ENCODE peak calls at places on chromosome 17, in five cellular contexts. B is WTC11; R is lower leg skin; U is PC-3; J is CD8-positive, alpha-beta T cell. I is an unnamed sample.

GRCh38 chr17:81722184-81723120 is 10.4 kb downstream of the SLC25A10 start:
- DNase-seq in B (no peak), R (no peak), U (peak; percentile 92), J (no peak), I (no peak)

GRCh38 chr17:27245230-27245696 is 48.7 kb upstream of the WSB1 start:
- DNase-seq in B (peak; percentile 81), R (peak; percentile 95), U (peak; percentile 70), J (peak; percentile 16), I (peak; percentile 88)

GRCh38 chr17:64327201-64327930 is 63.3 kb downstream of the PECAM1 start:
- DNase-seq in B (no peak), R (no peak), U (peak; percentile 67), J (no peak), I (no peak)

GRCh38 chr17:75845058-75845711 is 981 bp upstream of the UNC13D start:
- DNase-seq in B (peak; percentile 88), R (peak; percentile 97), U (peak; percentile 96), J (peak; percentile 29), I (peak; percentile 71)

GRCh38 chr17:19448341-19449268 is 37.6 kb downstream of the RNF112 start:
- DNase-seq in B (no peak), R (no peak), U (peak; percentile 79), J (no peak), I (no peak)

GRCh38 chr17:72338847-72339790 is 218.3 kb downstream of the SOX9 start:
- DNase-seq in B (no peak), R (peak; percentile 28), U (peak; percentile 97), J (no peak), I (no peak)

GRCh38 chr17:77110006-77110374 is 30.8 kb upstream of the SEC14L1 start:
- DNase-seq in B (no peak), R (no peak), U (peak; percentile 59), J (no peak), I (no peak)

GRCh38 chr17:79919164-79919585 is 79.9 kb upstream of the CBX4 start:
- DNase-seq in B (no peak), R (peak; percentile 93), U (peak; percentile 95), J (no peak), I (peak; percentile 94)

GRCh38 chr17:60390223-60390622 is 1.7 kb downstream of the USP32 start:
- DNase-seq in B (no peak), R (no peak), U (peak; percentile 58), J (no peak), I (no peak)

GRCh38 chr17:9389116-9389515 is 186.5 kb downstream of the STX8 start:
- DNase-seq in B (no peak), R (no peak), U (peak; percentile 45), J (no peak), I (no peak)

GRCh38 chr17:46115687-46116086 is 77.5 kb downstream of the KANSL1 start:
- DNase-seq in B (no peak), R (no peak), U (no peak), J (no peak), I (no peak)

GRCh38 chr17:11240841-11241610 is at the start of gene SHISA6:
- DNase-seq in B (no peak), R (peak; percentile 85), U (no peak), J (no peak), I (no peak)

GRCh38 chr17:19409509-19409908 is 1.5 kb upstream of the RNF112 start:
- DNase-seq in B (no peak), R (no peak), U (peak; percentile 43), J (no peak), I (no peak)

GRCh38 chr17:81233811-81234505 is 4.9 kb downstream of the TEPSIN start:
- DNase-seq in B (no peak), R (no peak), U (no peak), J (no peak), I (no peak)

GRCh38 chr17:2704031-2704889 is 7.3 kb downstream of the CLUH start:
- DNase-seq in B (peak; percentile 12), R (no peak), U (no peak), J (no peak), I (peak; percentile 37)

GRCh38 chr17:69810326-69811035 is 264.5 kb upstream of the KCNJ16 start:
- DNase-seq in B (no peak), R (no peak), U (peak; percentile 66), J (no peak), I (no peak)

GRCh38 chr17:77445030-77445907 is 304.5 kb downstream of the SEC14L1 start:
- DNase-seq in B (no peak), R (no peak), U (no peak), J (peak; percentile 80), I (no peak)

GRCh38 chr17:202501-202951 is 21.1 kb upstream of the DOC2B start:
- DNase-seq in B (peak; percentile 9), R (no peak), U (no peak), J (no peak), I (no peak)

GRCh38 chr17:79650861-79651260 is 40.0 kb upstream of the RBFOX3 start:
- DNase-seq in B (no peak), R (peak; percentile 42), U (no peak), J (no peak), I (no peak)

GRCh38 chr17:35896011-35896587 is 15.9 kb upstream of the CCL5 start:
- DNase-seq in B (no peak), R (no peak), U (no peak), J (no peak), I (no peak)

GRCh38 chr17:63918305-63918704 is 334 bp downstream of the GH1 start:
- DNase-seq in B (peak; percentile 61), R (no peak), U (peak; percentile 14), J (no peak), I (no peak)

GRCh38 chr17:73546770-73547345 is 97.4 kb downstream of the SDK2 start:
- DNase-seq in B (peak; percentile 71), R (no peak), U (peak; percentile 31), J (peak; percentile 21), I (no peak)

GRCh38 chr17:69672924-69673323 is 258.4 kb downstream of the MAP2K6 start:
- DNase-seq in B (no peak), R (no peak), U (peak; percentile 46), J (no peak), I (no peak)

GRCh38 chr17:77694391-77695363 is 263.8 kb upstream of the TNRC6C start:
- DNase-seq in B (no peak), R (peak; percentile 78), U (no peak), J (no peak), I (no peak)

GRCh38 chr17:68821860-68822693 is 133.1 kb downstream of the ABCA8 start:
- DNase-seq in B (no peak), R (no peak), U (peak; percentile 97), J (no peak), I (no peak)

GRCh38 chr17:18191967-18192366 is 8.3 kb downstream of the ALKBH5 start:
- DNase-seq in B (peak; percentile 38), R (no peak), U (no peak), J (no peak), I (no peak)
- TF ChIP-seq CTCF in B (no peak), R (no peak), U (peak; percentile 44), J (peak; percentile 23), I (peak; percentile 15)

DNA sequence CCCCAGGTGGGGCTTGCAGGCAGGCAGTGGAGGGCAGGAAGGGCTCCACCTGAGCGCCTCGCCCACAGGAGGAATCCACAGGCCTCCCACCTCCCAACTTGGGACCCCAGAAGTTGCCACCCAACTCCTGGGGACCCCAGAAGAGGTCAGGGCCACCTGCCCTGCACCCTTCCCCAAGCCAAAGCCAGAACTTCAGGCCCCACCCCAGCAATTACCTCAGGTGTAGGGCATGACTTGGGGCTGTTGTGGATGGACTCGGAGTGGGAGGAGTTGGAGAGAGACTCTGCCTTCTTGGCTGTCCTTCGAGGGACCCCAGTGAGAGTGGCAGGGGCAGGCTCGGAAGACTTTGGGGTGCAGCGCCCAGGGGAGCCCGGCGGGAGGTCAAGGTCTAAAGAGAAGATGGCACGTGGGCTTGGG is 10.5 kb downstream of the TSPOAP1 start:
- DNase-seq in B (no peak), R (peak; percentile 67), U (no peak), J (no peak), I (no peak)
- TF ChIP-seq CTCF in B (no peak), R (no peak), U (no peak), J (no peak), I (no peak)

GRCh38 chr17:39636927-39637736 is at the start of gene STARD3:
- DNase-seq in B (peak; percentile 94), R (peak; percentile 98), U (peak; percentile 73), J (peak; percentile 88), I (peak; percentile 95)
- TF ChIP-seq CTCF in B (no peak), R (no peak), U (no peak), J (no peak), I (peak; percentile 62)

GRCh38 chr17:13003927-13004326 is 13.9 kb downstream of the ELAC2 start:
- DNase-seq in B (no peak), R (no peak), U (no peak), J (no peak), I (no peak)

GRCh38 chr17:13002761-13003453 is 14.9 kb downstream of the ELAC2 start:
- DNase-seq in B (peak; percentile 83), R (peak; percentile 94), U (peak; percentile 83), J (no peak), I (peak; percentile 88)

GRCh38 chr17:13004336-13004735 is 13.5 kb downstream of the ELAC2 start:
- DNase-seq in B (no peak), R (no peak), U (peak; percentile 60), J (no peak), I (no peak)

GRCh38 chr17:13001991-13002615 is 15.7 kb downstream of the ELAC2 start:
- DNase-seq in B (no peak), R (no peak), U (no peak), J (no peak), I (no peak)

GRCh38 chr17:13003454-13003851 is 14.4 kb downstream of the ELAC2 start:
- DNase-seq in B (no peak), R (no peak), U (no peak), J (no peak), I (no peak)
- TF ChIP-seq CTCF in B (no peak), R (no peak), U (no peak), J (no peak), I (peak; percentile 18)

GRCh38 chr17:50114849-50115357 is 15.1 kb downstream of the SAMD14 start:
- DNase-seq in B (peak; percentile 55), R (no peak), U (peak; percentile 84), J (no peak), I (no peak)
- TF ChIP-seq CTCF in B (peak; percentile 40), R (no peak), U (peak; percentile 96), J (peak; percentile 56), I (peak; percentile 46)

DNA sequence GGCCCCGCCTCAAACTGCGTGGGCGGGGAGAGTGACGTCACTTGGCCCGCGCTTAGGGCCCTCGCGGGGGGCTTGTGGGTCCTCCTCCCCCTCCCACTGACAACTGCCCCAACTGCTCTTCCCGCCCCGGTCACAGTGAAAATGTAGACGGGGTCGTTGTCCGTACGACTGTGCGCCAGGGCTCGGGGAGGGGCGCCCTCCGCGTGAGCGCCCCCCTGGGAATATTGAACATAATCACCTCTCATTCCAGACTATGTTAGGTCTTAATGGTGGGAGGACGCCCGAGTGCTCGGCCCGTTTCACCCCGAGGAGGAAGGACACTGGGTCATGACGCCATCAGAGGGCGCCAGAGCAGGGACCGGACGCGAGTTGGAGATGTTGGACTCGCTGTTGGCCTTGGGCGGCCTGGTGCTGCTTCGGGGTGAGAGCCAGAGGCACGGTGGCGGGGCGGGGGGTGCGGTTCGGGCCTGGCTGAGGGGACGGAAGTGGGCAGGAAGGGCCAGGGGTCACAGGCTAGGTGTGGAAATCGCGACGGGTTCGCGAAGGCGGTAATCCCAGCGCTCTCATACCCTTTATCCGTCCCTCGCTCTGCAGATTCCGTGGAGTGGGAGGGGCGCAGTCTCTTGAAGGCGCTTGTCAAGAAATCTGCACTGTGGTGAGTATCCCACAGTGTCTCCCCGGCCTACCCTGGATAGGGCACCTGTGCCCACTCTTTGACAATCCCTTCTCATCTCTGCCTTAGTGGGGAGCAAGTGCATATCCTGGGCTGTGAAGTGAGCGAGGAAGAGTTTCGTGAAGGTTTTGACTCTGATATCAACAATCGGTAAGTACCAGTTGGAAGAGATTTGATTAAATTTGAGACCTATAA is at the start of gene ELP5:
- DNase-seq in B (peak; percentile 96), R (peak; percentile 99), U (peak; percentile 86), J (peak; percentile 76), I (peak; percentile 85)
- TF ChIP-seq CTCF in B (no peak), R (no peak), U (peak; percentile 43), J (no peak), I (peak; percentile 54)

GRCh38 chr17:50541916-50542688 is 4.9 kb upstream of the SPATA20 start:
- DNase-seq in B (peak; percentile 90), R (peak; percentile 97), U (peak; percentile 92), J (peak; percentile 82), I (peak; percentile 70)
- TF ChIP-seq CTCF in B (no peak), R (no peak), U (peak; percentile 34), J (peak; percentile 32), I (no peak)

I was measured in dorsolateral prefrontal cortex.